ENCODE peak calls at places on chromosomes 2 and 18, in five cellular contexts. J, H, M, X and V are unnamed samples.

GRCh38 chr18:32803571-32803970 is 30.7 kb upstream of the KLHL14 start:
- DNase-seq in H (no peak), M (no peak), J (no peak), X (no peak), V (no peak)

GRCh38 chr18:8937112-8937641 is 165.3 kb upstream of the NDUFV2 start:
- DNase-seq in J (no peak), M (no peak), H (no peak), X (no peak), V (no peak)

GRCh38 chr2:195651041-195651440 is 6.0 kb upstream of the SLC39A10 start:
- DNase-seq in J (no peak), H (no peak), X (no peak), M (no peak), V (no peak)

GRCh38 chr18:42977982-42978595 is 137.4 kb downstream of the RIT2 start:
- DNase-seq in H (no peak), X (no peak), M (no peak), J (no peak), V (no peak)

GRCh38 chr18:72086421-72086820 is 457.7 kb downstream of the CBLN2 start:
- DNase-seq in M (no peak), J (no peak), X (peak), H (no peak), V (no peak)

GRCh38 chr2:223591596-223591995 is 10.6 kb downstream of the SCG2 start:
- DNase-seq in J (no peak), X (no peak), H (no peak), M (no peak), V (no peak)

GRCh38 chr18:45837283-45838070 is 12.0 kb downstream of the SIGLEC15 start:
- DNase-seq in M (peak), X (peak), J (no peak), H (peak), V (peak)

GRCh38 chr2:72173640-72174321 is 26.1 kb upstream of the CYP26B1 start:
- DNase-seq in J (no peak), M (no peak), H (no peak), X (no peak), V (no peak)

GRCh38 chr2:157864857-157865450 is 11.2 kb downstream of the ACVR1 start:
- DNase-seq in J (no peak), X (no peak), H (no peak), M (no peak), V (no peak)

GRCh38 chr2:113283704-113284284 is 5.1 kb upstream of the PAX8 start:
- DNase-seq in J (peak), H (peak), X (peak), M (peak), V (peak)

GRCh38 chr2:63438171-63438570 is 150.1 kb downstream of the WDPCP start:
- DNase-seq in X (no peak), J (no peak), M (no peak), H (no peak), V (no peak)

GRCh38 chr18:63322908-63323634 is 3.5 kb upstream of the BCL2 start:
- DNase-seq in H (peak), M (peak), X (peak), J (peak), V (no peak)

GRCh38 chr2:56801770-56802169 is 618.0 kb downstream of the CCDC85A start:
- DNase-seq in H (no peak), J (no peak), M (no peak), X (no peak), V (no peak)

GRCh38 chr2:172430671-172431070 is 3.3 kb downstream of the ITGA6 start:
- DNase-seq in M (no peak), X (no peak), H (no peak), J (no peak), V (no peak)

GRCh38 chr2:50125230-50125629 is 906.7 kb downstream of the NRXN1 start:
- DNase-seq in J (no peak), M (no peak), X (no peak), H (no peak), V (no peak)

GRCh38 chr2:133652407-133652806 is 84.1 kb upstream of the NCKAP5 start:
- DNase-seq in J (no peak), H (no peak), M (no peak), X (no peak), V (no peak)

GRCh38 chr2:239502430-239503221 is 101.8 kb upstream of the HDAC4 start:
- DNase-seq in J (no peak), H (no peak), X (no peak), M (no peak), V (no peak)

GRCh38 chr2:18514838-18515461 is 45.5 kb downstream of the RDH14 start:
- DNase-seq in J (no peak), H (no peak), X (no peak), M (no peak), V (no peak)

GRCh38 chr18:7921938-7922587 is 354.9 kb downstream of the PTPRM start:
- DNase-seq in J (no peak), X (peak), H (peak), M (no peak), V (no peak)

GRCh38 chr2:111684611-111685010 is 199.4 kb downstream of the ANAPC1 start:
- DNase-seq in M (no peak), H (no peak), X (no peak), J (no peak), V (no peak)

GRCh38 chr2:227939271-227940027 is 68.0 kb downstream of the DAW1 start:
- DNase-seq in H (peak), J (no peak), M (peak), X (peak), V (no peak)

GRCh38 chr2:151338115-151338514 is 19.3 kb upstream of the TNFAIP6 start:
- DNase-seq in H (no peak), M (no peak), X (no peak), J (no peak), V (no peak)

GRCh38 chr2:130892793-130893785 is 56.4 kb downstream of the ARHGEF4 start:
- DNase-seq in M (no peak), X (no peak), H (no peak), J (no peak), V (no peak)

GRCh38 chr2:20422679-20423271 is 24.1 kb upstream of the RHOB start:
- DNase-seq in J (peak), M (peak), X (peak), H (no peak), V (no peak)

GRCh38 chr2:120630031-120630701 is 105.5 kb upstream of the GLI2 start:
- DNase-seq in X (no peak), J (peak), H (no peak), M (no peak), V (peak)

GRCh38 chr18:36099311-36099710 is 29.8 kb downstream of the SLC39A6 start:
- DNase-seq in M (no peak), J (no peak), H (no peak), X (no peak), V (no peak)

GRCh38 chr18:48818329-48819254 is 132.2 kb downstream of the SMAD7 start:
- DNase-seq in X (no peak), M (peak), J (peak), H (peak), V (peak)

GRCh38 chr2:165015052-165015642 is 59.8 kb upstream of the SLC38A11 start:
- DNase-seq in J (no peak), H (peak), X (peak), M (peak), V (peak)

GRCh38 chr2:151217343-151217742 is 44.3 kb downstream of the RBM43 start:
- DNase-seq in M (no peak), X (no peak), J (no peak), H (no peak), V (no peak)

GRCh38 chr2:55419236-55419513 is 481 bp downstream of the CCDC88A start:
- DNase-seq in J (no peak), H (peak), X (peak), M (no peak), V (peak)

GRCh38 chr18:48974304-48975220 is 23.8 kb upstream of the SMAD7 start:
- DNase-seq in X (no peak), H (no peak), J (no peak), M (no peak), V (no peak)

GRCh38 chr18:55376387-55376786 is 211.6 kb downstream of the TCF4 start:
- DNase-seq in M (no peak), H (no peak), X (no peak), J (no peak), V (no peak)

GRCh38 chr2:39779926-39780325 is 868 bp upstream of the THUMPD2 start:
- DNase-seq in X (no peak), H (no peak), M (no peak), J (no peak), V (no peak)

GRCh38 chr2:56444339-56444738 is 260.5 kb downstream of the CCDC85A start:
- DNase-seq in J (no peak), M (no peak), H (peak), X (peak), V (no peak)

GRCh38 chr2:63665091-63665490 is 76.3 kb downstream of the MDH1 start:
- DNase-seq in J (no peak), H (no peak), M (no peak), X (no peak), V (no peak)

GRCh38 chr2:80348953-80349352 is 44.4 kb upstream of the LRRTM1 start:
- DNase-seq in J (no peak), M (no peak), H (no peak), X (no peak), V (no peak)

GRCh38 chr2:80354858-80355257 is 50.3 kb upstream of the LRRTM1 start:
- DNase-seq in M (no peak), X (no peak), H (no peak), J (no peak), V (no peak)

GRCh38 chr2:80348078-80348477 is 43.5 kb upstream of the LRRTM1 start:
- DNase-seq in M (no peak), J (no peak), X (no peak), H (no peak), V (no peak)

GRCh38 chr2:80351229-80351628 is 46.7 kb upstream of the LRRTM1 start:
- DNase-seq in J (no peak), H (no peak), X (no peak), M (no peak), V (no peak)
- TF ChIP-seq POLR2A in J (no peak), H (no peak), X (no peak), M (no peak), V (no peak)

DNA sequence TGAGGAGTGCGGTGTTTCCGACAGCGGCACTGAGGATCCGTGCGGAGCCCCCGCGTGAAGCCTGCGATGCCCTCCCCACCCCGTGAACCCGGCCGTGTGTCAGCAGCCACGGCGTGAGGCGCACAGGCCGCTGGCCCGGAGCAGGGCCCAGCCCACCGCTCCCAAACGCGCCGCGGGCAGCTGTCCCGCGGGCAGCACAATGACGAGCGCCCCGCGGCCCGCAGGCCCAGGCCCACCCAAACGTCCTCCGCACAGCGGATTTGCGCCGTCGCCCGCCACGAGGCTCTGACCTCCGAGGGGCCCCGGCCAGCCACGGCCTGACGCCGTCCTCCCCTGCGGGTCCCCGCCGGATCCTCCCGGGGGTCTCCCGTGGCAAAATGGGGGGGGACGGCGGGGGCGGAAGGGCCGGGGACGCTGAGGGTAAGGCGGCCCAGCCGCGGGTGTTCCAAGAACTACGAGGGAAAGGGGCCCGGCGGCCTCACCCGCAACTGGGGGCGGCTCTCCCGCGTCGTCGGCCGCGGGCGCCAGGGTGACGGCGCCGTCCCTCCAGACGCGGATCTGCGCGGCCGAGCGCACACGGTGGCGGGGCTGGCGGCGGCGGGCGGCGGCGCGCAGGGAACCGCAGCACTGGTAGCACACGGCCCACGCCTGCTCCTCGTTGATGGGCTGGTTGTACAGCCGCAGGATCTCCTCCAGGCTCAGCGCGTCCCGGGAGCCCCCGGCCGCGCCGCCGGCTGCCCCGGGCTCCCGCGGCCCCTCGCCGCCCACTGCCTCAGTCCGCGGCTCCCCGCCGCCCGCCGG is 659 bp downstream of the SPIRE1 start:
- DNase-seq in M (peak), J (peak), H (peak), X (peak), V (peak)
- TF ChIP-seq POLR2A in M (no peak), J (no peak), H (peak), X (no peak), V (no peak)

GRCh38 chr2:27652790-27653189 is 10.6 kb downstream of the SUPT7L start:
- DNase-seq in M (no peak), X (no peak), J (no peak), H (no peak), V (no peak)

GRCh38 chr2:27651056-27651455 is 12.4 kb downstream of the SUPT7L start:
- DNase-seq in J (no peak), H (no peak), M (no peak), X (no peak), V (no peak)

GRCh38 chr2:27653397-27653796 is 10.0 kb downstream of the SUPT7L start:
- DNase-seq in J (no peak), M (no peak), H (no peak), X (no peak), V (no peak)

GRCh38 chr2:27652341-27652740 is 11.1 kb downstream of the SUPT7L start:
- DNase-seq in M (no peak), H (no peak), J (no peak), X (no peak), V (no peak)

GRCh38 chr2:27655155-27655951 is 8.1 kb downstream of the SUPT7L start:
- DNase-seq in J (no peak), X (peak), M (no peak), H (no peak), V (no peak)
- TF ChIP-seq POLR2A in J (no peak), X (no peak), M (no peak), H (no peak), V (no peak)

DNA sequence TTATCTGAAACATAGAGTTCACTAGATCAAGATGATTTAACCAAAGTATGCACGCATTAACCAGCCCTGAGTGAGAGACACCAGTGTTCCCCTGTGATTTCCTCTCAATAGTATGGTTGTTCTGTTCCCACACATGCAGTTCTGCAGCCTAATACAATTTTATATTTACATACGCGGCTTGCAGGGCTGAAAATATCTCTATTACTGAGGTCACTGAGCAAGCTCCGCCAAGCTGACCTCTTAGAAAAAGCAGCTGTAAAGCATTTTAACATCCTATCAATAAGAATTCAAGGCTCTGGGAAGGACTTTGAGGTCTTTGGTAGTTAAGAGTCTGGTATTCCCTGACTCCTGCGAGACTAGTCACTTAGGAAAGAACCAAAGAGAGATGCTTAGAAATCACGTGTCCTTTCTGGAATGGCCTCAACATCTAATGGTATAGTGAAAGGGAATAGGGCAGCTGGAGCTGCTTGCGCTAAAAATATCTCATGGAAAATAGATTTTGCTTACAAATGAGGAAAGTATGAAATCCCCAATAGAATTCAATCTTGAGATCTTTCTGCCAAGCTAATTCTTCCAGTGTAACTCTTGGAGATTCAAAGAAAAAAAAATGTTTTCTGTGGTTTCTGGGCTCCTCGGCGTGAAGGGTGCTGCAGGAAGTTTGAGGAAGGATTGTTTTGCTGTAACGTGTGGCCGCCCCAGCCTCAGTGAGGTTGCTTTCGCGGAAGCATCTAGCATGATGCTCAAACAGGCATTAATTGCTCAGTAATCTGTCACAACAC is 59.2 kb downstream of the DOCK10 start:
- DNase-seq in M (no peak), J (no peak), X (no peak), H (no peak), V (no peak)
- TF ChIP-seq POLR2A in M (no peak), J (no peak), X (no peak), H (no peak), V (no peak)

GRCh38 chr2:74507145-74507925 is at the start of gene PCGF1:
- DNase-seq in X (peak), H (peak), J (peak), M (peak), V (peak)
- TF ChIP-seq POLR2A in X (peak), H (peak), J (no peak), M (no peak), V (no peak)

DNA sequence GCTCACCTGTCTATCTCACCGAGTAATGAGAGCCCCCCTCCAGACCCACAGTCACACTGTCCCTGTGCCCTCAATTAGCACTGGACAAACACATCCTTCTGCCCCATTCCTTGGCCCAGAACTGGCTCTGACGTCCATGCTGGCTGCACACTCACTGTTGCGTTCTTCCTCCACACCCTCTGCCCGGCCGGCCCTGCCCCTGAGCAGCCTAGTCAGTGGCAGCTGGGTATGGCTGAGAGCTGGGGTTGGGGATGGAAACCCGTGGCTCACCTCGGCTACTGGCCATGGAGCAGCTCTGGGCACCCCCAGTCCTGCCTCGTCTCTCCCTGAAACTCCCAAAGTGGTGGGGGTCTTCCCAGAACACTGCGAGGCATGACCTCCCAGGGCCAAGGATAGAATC is 6.5 kb upstream of the UCN start:
- DNase-seq in H (no peak), M (no peak), J (no peak), X (no peak), V (peak)
- TF ChIP-seq POLR2A in H (no peak), M (no peak), J (no peak), X (no peak), V (no peak)